ENCODE peak calls at places on chromosomes 13 and 19, in five cellular contexts. K, G, R, S and L are unnamed samples.

GRCh38 chr13:79307866-79308298 is 98.2 kb downstream of the RBM26 start:
- DNase-seq in R (no peak), G (no peak), K (no peak), S (no peak), L (no peak)

GRCh38 chr13:86946734-86947133 is 724.4 kb upstream of the SLITRK5 start:
- DNase-seq in S (peak; percentile 20), G (no peak), R (no peak), K (no peak), L (no peak)

GRCh38 chr19:33498391-33499000 is 23.1 kb downstream of the PEPD start:
- DNase-seq in R (no peak), S (no peak), K (no peak), G (no peak), L (no peak)

GRCh38 chr19:38389101-38389925 is 816 bp downstream of the SPRED3 start:
- DNase-seq in R (no peak), K (peak; percentile 15), S (no peak), G (no peak), L (no peak)

GRCh38 chr19:28472843-28473242 is 740.1 kb downstream of the UQCRFS1 start:
- DNase-seq in R (no peak), S (no peak), K (no peak), G (no peak), L (no peak)

GRCh38 chr13:73109288-73109899 is 50.6 kb downstream of the KLF5 start:
- DNase-seq in R (no peak), G (no peak), S (no peak), K (no peak), L (no peak)

GRCh38 chr19:36113895-36114762 is 546 bp downstream of the POLR2I start:
- DNase-seq in S (no peak), R (no peak), G (no peak), K (peak; percentile 34), L (no peak)

GRCh38 chr13:36244073-36244472 is 29.7 kb upstream of the SOHLH2 start:
- DNase-seq in G (no peak), S (no peak), K (no peak), R (no peak), L (no peak)

GRCh38 chr19:45492627-45493470 is 4.0 kb downstream of the RTN2 start:
- DNase-seq in G (no peak), S (peak; percentile 52), R (no peak), K (no peak), L (no peak)